ENCODE peak calls at places on chromosomes 6 and 20, in six cellular contexts. J is right lobe of liver, P is IMR-90, Z is body of pancreas, E is mammary epithelial cell, G is ascending aorta. A is an unnamed sample.

GRCh38 chr20:1800777-1801176 is 94.4 kb upstream of the SIRPA start:
- DNase-seq in J (no peak), P (peak; percentile 56), Z (no peak), E (no peak), G (no peak), A (no peak)

GRCh38 chr6:134932535-134933470 is 17.1 kb downstream of the ALDH8A1 start:
- DNase-seq in J (no peak), P (no peak), Z (no peak), E (no peak), G (no peak), A (no peak)

GRCh38 chr20:47972916-47973309 is 187.6 kb upstream of the SULF2 start:
- DNase-seq in J (no peak), P (no peak), Z (no peak), E (no peak), G (no peak), A (no peak)

GRCh38 chr20:35768731-35769664 is 2.8 kb upstream of the PHF20 start:
- DNase-seq in J (peak; percentile 93), P (peak; percentile 98), Z (peak; percentile 89), E (peak; percentile 96), G (peak; percentile 99), A (peak; percentile 92)

GRCh38 chr6:146364816-146365594 is 178.6 kb upstream of the RAB32 start:
- DNase-seq in J (no peak), P (no peak), Z (no peak), E (no peak), G (no peak), A (no peak)

GRCh38 chr20:62376112-62377063 is 9.3 kb upstream of the LAMA5 start:
- DNase-seq in J (peak; percentile 79), P (peak; percentile 32), Z (peak; percentile 63), E (peak; percentile 53), G (no peak), A (no peak)

GRCh38 chr6:46175446-46175845 is 4.7 kb upstream of the ENPP5 start:
- DNase-seq in J (no peak), P (no peak), Z (no peak), E (no peak), G (no peak), A (no peak)

GRCh38 chr6:17536586-17536985 is 63.5 kb upstream of the FAM8A1 start:
- DNase-seq in J (no peak), P (no peak), Z (no peak), E (no peak), G (no peak), A (no peak)

GRCh38 chr20:63105211-63106107 is 98.7 kb upstream of the BHLHE23 start:
- DNase-seq in J (no peak), P (no peak), Z (no peak), E (no peak), G (no peak), A (no peak)

GRCh38 chr6:167565884-167566491 is 241.1 kb downstream of the TTLL2 start:
- DNase-seq in J (no peak), P (no peak), Z (peak; percentile 50), E (no peak), G (no peak), A (no peak)

GRCh38 chr6:37222992-37223391 is 34.6 kb upstream of the TBC1D22B start:
- DNase-seq in J (no peak), P (no peak), Z (no peak), E (no peak), G (no peak), A (no peak)

GRCh38 chr6:5995705-5996686 is 10.7 kb downstream of the NRN1 start:
- DNase-seq in J (peak; percentile 68), P (peak; percentile 19), Z (peak; percentile 48), E (peak; percentile 58), G (no peak), A (no peak)

GRCh38 chr6:4957521-4958231 is 46.2 kb downstream of the RPP40 start:
- DNase-seq in J (no peak), P (no peak), Z (no peak), E (no peak), G (no peak), A (no peak)

GRCh38 chr6:18528084-18528743 is 141.1 kb downstream of the RNF144B start:
- DNase-seq in J (no peak), P (peak; percentile 13), Z (no peak), E (no peak), G (no peak), A (no peak)

GRCh38 chr6:137975058-137975940 is 108.2 kb downstream of the TNFAIP3 start:
- DNase-seq in J (no peak), P (peak; percentile 22), Z (no peak), E (no peak), G (no peak), A (no peak)

GRCh38 chr6:56091159-56091869 is 156.1 kb downstream of the COL21A1 start:
- DNase-seq in J (no peak), P (peak; percentile 85), Z (no peak), E (peak; percentile 80), G (no peak), A (peak; percentile 66)

GRCh38 chr20:34058831-34059230 is 53.2 kb downstream of the EIF2S2 start:
- DNase-seq in J (no peak), P (peak; percentile 23), Z (no peak), E (no peak), G (no peak), A (no peak)

GRCh38 chr6:1962201-1962600 is 283.2 kb downstream of the GMDS start:
- DNase-seq in J (no peak), P (peak; percentile 67), Z (no peak), E (no peak), G (no peak), A (no peak)

GRCh38 chr6:2563635-2564034 is 187.1 kb downstream of the MYLK4 start:
- DNase-seq in J (no peak), P (peak; percentile 20), Z (no peak), E (no peak), G (no peak), A (no peak)

GRCh38 chr20:35663813-35664543 is 722 bp downstream of the CPNE1 start:
- DNase-seq in J (peak; percentile 58), P (peak; percentile 6), Z (peak; percentile 63), E (peak; percentile 54), G (peak; percentile 68), A (no peak)

GRCh38 chr6:110509617-110510231 is 33.3 kb upstream of the SLC22A16 start:
- DNase-seq in J (no peak), P (peak; percentile 89), Z (no peak), E (peak; percentile 94), G (no peak), A (no peak)

GRCh38 chr6:165183071-165183470 is 126.3 kb downstream of the C6orf118 start:
- DNase-seq in J (no peak), P (no peak), Z (no peak), E (no peak), G (no peak), A (no peak)

GRCh38 chr20:62805365-62805710 is 703 bp downstream of the OGFR start:
- DNase-seq in J (no peak), P (no peak), Z (peak; percentile 37), E (no peak), G (no peak), A (no peak)

GRCh38 chr20:35506179-35506578 is 23.3 kb downstream of the C20orf173 start:
- DNase-seq in J (no peak), P (no peak), Z (no peak), E (no peak), G (no peak), A (no peak)

GRCh38 chr6:2634151-2634964 is 116.4 kb downstream of the MYLK4 start:
- DNase-seq in J (peak; percentile 83), P (peak; percentile 81), Z (peak; percentile 78), E (peak; percentile 86), G (peak; percentile 94), A (peak; percentile 31)

GRCh38 chr6:167829513-167829912 is 2.8 kb downstream of the AFDN start:
- DNase-seq in J (no peak), P (no peak), Z (no peak), E (no peak), G (no peak), A (no peak)

GRCh38 chr20:47027042-47027441 is 132.4 kb downstream of the EYA2 start:
- DNase-seq in J (no peak), P (no peak), Z (no peak), E (no peak), G (peak; percentile 75), A (no peak)

GRCh38 chr6:17469006-17469972 is 75.9 kb downstream of the CAP2 start:
- DNase-seq in J (no peak), P (no peak), Z (no peak), E (no peak), G (no peak), A (no peak)

GRCh38 chr6:102216232-102216631 is 822.7 kb downstream of the GRIK2 start:
- DNase-seq in J (no peak), P (no peak), Z (no peak), E (no peak), G (no peak), A (no peak)
- TF ChIP-seq CTCF in J (no peak), P (no peak), Z (no peak), E (no peak), G (no peak), A (no peak)

GRCh38 chr20:51486197-51487005 is 56.1 kb downstream of the NFATC2 start:
- DNase-seq in J (no peak), P (peak; percentile 85), Z (no peak), E (no peak), G (no peak), A (no peak)
- H3K4me3 ChIP-seq in J (no peak overlapping the region), P (no peak overlapping the region), Z (no peak overlapping the region), E (no peak overlapping the region), G (no peak overlapping the region), A (no peak overlapping the region)

DNA sequence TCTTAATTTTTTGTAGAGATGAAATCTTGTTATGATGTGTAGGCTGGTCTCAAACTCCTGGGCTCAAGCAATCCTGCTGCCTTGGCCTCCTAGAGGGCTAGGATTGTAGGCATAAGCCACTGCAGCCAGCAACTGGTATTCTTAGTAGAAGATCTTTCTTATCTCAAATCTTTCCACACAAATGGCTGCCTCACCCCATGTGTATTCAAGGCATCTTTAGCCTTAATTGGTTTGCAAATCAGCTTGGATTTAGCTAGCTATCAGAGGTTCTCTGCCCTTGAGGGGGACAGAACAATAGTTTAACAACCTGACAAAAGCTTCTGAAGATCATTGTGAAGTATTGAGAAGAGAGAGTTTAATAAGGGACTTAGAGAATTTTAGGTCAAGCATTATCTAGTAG is 17.9 kb upstream of the ABRACL start:
- DNase-seq in J (no peak), P (no peak), Z (no peak), E (no peak), G (no peak), A (no peak)
- H3K36me3 ChIP-seq in J (no peaks in the 10 kb centered on the region), P (no peaks in the 10 kb centered on the region), Z (no peaks in the 10 kb centered on the region), E (no peaks in the 10 kb centered on the region), G (no peaks in the 10 kb centered on the region), A (no peaks in the 10 kb centered on the region)

DNA sequence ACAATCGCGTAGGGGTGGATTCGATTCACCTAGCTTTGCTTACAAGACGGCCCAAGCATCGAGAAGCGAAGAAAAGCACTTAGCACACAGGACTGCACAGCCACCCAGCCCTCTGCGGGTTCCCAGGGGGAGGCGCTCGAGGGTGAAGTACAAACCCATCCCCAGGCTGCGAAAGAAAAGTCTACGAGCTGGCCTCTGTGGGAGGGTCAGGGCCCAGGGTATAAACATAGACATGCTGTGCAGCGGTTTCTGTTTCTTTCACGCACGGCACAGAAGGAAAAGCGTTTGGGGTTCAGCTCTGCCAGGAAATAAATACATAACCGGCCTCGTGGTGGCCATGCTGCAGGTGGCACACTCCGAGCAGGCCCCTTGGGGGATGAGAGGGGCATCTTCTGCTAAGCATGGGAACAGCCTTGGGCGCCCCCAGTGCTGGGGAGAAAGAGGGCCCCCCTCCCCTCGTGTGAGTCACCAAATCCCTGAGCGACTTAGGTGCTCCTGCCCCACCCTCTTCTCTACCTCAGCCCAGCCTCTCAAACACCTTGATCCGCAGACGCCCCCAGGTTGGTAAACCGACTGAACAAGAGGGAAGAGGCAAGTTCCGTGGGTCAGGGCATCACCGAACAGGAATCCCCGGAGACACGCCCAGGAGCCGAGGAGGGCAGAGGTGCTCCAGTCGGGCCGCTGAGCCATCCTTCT is 91.6 kb upstream of the RIPOR2 start:
- DNase-seq in J (no peak), P (no peak), Z (no peak), E (no peak), G (no peak), A (no peak)
- TF ChIP-seq CTCF in J (no peak), P (no peak), Z (no peak), E (no peak), G (no peak), A (no peak)

GRCh38 chr6:74070091-74070490 is 374.1 kb downstream of the CD109 start:
- DNase-seq in J (no peak), P (peak; percentile 13), Z (no peak), E (no peak), G (no peak), A (peak; percentile 47)
- H3K4me3 ChIP-seq in J (no peak overlapping the region), P (no peak overlapping the region), Z (no peak overlapping the region), E (no peak overlapping the region), G (no peak overlapping the region), A (no peak overlapping the region)

A was measured in BJ.